ENCODE peak calls at places on chromosomes 1 and 21, in six cellular contexts. C, P, A, F, D and E are unnamed samples.

GRCh38 chr1:100928128-100928527 is 32.2 kb downstream of the SLC30A7 start:
- DNase-seq in C (no peak), P (no peak), A (no peak), F (no peak), D (no peak), E (no peak)

GRCh38 chr1:7063981-7064380 is 278.7 kb downstream of the CAMTA1 start:
- DNase-seq in C (no peak), P (no peak), A (no peak), F (no peak), D (no peak), E (no peak)

GRCh38 chr1:43530483-43531452 is at the start of gene PTPRF:
- DNase-seq in C (peak), P (peak), A (peak), F (peak), D (peak), E (peak)

GRCh38 chr1:200783926-200784325 is 45.2 kb downstream of the CAMSAP2 start:
- DNase-seq in C (no peak), P (no peak), A (no peak), F (no peak), D (no peak), E (no peak)

GRCh38 chr1:17829579-17829978 is 74.4 kb downstream of the ACTL8 start:
- DNase-seq in C (no peak), P (no peak), A (no peak), F (no peak), D (no peak), E (no peak)

GRCh38 chr1:172041689-172042088 is 200.4 kb downstream of the DNM3 start:
- DNase-seq in C (peak), P (peak), A (no peak), F (no peak), D (no peak), E (no peak)

GRCh38 chr21:43271452-43272020 is 102.7 kb downstream of the CRYAA start:
- DNase-seq in C (no peak), P (no peak), A (no peak), F (no peak), D (peak), E (no peak)

GRCh38 chr1:209335090-209335692 is 248.3 kb upstream of the CAMK1G start:
- DNase-seq in C (peak), P (peak), A (peak), F (peak), D (no peak), E (peak)

GRCh38 chr21:27212444-27212843 is 245.6 kb upstream of the ADAMTS5 start:
- DNase-seq in C (no peak), P (no peak), A (no peak), F (no peak), D (no peak), E (no peak)

GRCh38 chr1:38014171-38014570 is 1.6 kb downstream of the UTP11 start:
- DNase-seq in C (peak), P (no peak), A (no peak), F (no peak), D (no peak), E (no peak)

GRCh38 chr1:52635321-52636089 is 2.5 kb downstream of the SHISAL2A start:
- DNase-seq in C (no peak), P (no peak), A (no peak), F (no peak), D (no peak), E (no peak)

GRCh38 chr1:151838491-151839412 is 868 bp downstream of the C2CD4D start:
- DNase-seq in C (no peak), P (no peak), A (no peak), F (peak), D (no peak), E (peak)

GRCh38 chr1:168227620-168228019 is 1.8 kb downstream of the SFT2D2 start:
- DNase-seq in C (peak), P (no peak), A (no peak), F (peak), D (no peak), E (peak)

GRCh38 chr1:32937061-32937460 is 27.5 kb downstream of the RNF19B start:
- DNase-seq in C (no peak), P (no peak), A (no peak), F (no peak), D (no peak), E (no peak)

GRCh38 chr1:14467112-14467511 is 131.4 kb upstream of the KAZN start:
- DNase-seq in C (no peak), P (no peak), A (no peak), F (no peak), D (no peak), E (no peak)

GRCh38 chr1:212110617-212111016 is 75.1 kb downstream of the DTL start:
- DNase-seq in C (peak), P (peak), A (no peak), F (no peak), D (no peak), E (no peak)

GRCh38 chr1:160256396-160257046 is 5.8 kb downstream of the DCAF8 start:
- DNase-seq in C (peak), P (peak), A (no peak), F (no peak), D (no peak), E (no peak)

GRCh38 chr1:223752721-223753515 is 40.6 kb downstream of the CAPN2 start:
- DNase-seq in C (no peak), P (no peak), A (no peak), F (no peak), D (no peak), E (no peak)

GRCh38 chr1:205930698-205931330 is 12.4 kb downstream of the SLC26A9 start:
- DNase-seq in C (peak), P (no peak), A (no peak), F (no peak), D (no peak), E (no peak)

GRCh38 chr1:109640285-109640865 is 15.5 kb upstream of the GSTM4 start:
- DNase-seq in C (peak), P (peak), A (peak), F (peak), D (peak), E (peak)

GRCh38 chr1:61119085-61119484 is 36.7 kb downstream of the NFIA start:
- DNase-seq in C (no peak), P (no peak), A (no peak), F (no peak), D (no peak), E (no peak)

GRCh38 chr1:54984126-54984842 is 3.9 kb downstream of the TMEM61 start:
- DNase-seq in C (no peak), P (no peak), A (no peak), F (no peak), D (no peak), E (no peak)

DNA sequence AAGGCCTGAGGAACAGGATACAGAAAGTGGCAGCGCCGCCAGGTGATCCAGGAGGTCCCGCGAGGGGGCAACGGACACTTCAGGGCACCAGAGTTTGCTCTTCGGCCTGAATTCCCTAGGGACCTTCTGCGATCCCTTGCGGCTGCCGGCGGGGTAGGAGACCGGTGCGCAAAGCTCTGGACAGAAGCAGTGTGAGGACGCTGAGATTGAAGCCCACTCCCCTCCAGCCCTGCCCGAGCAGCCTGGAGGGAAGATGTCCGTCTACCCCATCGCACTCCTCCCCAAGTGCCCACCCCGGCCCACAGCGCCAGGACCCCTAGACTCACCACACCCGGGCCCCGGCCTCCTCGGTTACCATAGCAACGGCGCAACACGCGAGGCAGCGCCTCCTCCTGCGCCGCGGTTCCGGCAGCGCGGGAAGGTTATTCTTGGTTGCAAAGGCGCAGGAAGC is at the start of gene ANKRD45:
- DNase-seq in C (peak), P (peak), A (peak), F (peak), D (peak), E (peak)
- TF ChIP-seq CTCF in C (peak), P (no peak), A (no peak), F (no peak), D (no peak), E (no peak)

DNA sequence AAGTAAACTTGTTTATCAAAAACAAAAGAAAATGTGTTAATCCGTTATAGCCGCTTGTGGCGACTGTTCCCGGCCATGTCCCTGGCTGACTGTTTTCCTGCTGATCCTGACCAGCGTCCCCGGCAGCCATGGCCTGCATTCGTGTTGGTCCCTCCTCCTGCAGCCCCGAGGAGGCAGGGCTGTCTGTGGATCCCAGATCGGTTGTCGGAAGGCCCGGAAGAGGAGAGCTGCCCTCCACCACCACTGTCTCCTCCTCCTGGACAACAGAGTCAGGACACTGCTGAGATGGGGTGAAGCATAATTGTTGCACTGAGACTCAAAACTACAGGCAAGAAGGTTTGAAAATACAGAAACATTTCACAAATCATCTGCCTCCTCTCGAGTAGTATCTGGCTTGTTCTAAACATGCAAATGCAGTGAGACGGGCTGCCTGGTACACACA is 3.6 kb upstream of the MXRA8 start:
- DNase-seq in C (peak), P (peak), A (no peak), F (no peak), D (peak), E (no peak)
- TF ChIP-seq CTCF in C (peak), P (peak), A (no peak), F (no peak), D (no peak), E (no peak)

DNA sequence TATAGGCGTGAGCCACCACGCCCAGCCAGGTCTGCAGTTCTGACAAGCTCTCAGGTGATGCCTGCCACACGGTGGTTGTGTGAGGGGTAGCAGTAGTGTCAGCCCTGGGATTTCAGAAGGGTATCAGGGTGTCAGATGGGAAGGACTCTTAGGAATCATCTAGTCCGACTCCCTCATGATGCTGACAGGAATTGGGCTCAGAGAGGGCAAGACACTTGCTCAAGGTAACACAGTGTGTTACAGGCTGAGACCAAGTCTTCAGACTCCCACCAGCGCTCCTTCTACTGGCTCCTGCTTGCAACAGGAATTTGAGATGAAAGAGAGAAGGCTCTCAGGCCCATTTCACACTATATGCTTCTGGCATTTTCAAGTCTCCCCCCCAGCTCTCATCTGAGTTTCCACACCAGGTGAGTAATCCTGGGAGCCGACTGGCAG is 6.9 kb downstream of the HTR1D start:
- DNase-seq in C (no peak), P (no peak), A (no peak), F (no peak), D (no peak), E (no peak)
- TF ChIP-seq CTCF in C (no peak), P (no peak), A (peak), F (peak), D (no peak), E (no peak)

GRCh38 chr1:96872757-96873156 is 151.2 kb downstream of the PTBP2 start:
- DNase-seq in C (no peak), P (no peak), A (no peak), F (no peak), D (no peak), E (no peak)
- TF ChIP-seq CTCF in C (no peak), P (no peak), A (no peak), F (no peak), D (no peak), E (no peak)

GRCh38 chr21:31530918-31531705 is 128.4 kb upstream of the SOD1 start:
- DNase-seq in C (no peak), P (no peak), A (no peak), F (no peak), D (no peak), E (no peak)
- TF ChIP-seq CTCF in C (no peak), P (no peak), A (no peak), F (no peak), D (no peak), E (no peak)

DNA sequence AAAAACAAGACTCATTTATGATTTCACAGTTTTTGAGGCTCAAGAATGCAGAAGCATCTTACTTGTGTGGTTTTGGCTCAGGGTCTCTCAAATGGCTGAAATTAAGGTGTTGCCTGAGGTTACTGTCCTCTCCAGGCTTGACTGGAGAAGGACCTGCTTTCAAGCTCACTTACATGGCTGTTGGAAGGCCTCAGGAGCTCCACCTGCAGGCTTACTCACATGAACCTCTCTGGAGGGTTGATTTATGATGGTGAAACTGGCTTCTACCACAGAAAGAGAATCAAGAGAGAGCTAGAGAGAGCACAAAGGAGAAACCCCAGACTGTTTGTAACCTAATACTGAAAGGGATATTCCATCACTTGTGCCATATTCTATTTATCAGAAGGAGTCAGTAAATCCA is 6.2 kb upstream of the KCNK2 start:
- DNase-seq in C (peak), P (peak), A (no peak), F (peak), D (no peak), E (peak)
- TF ChIP-seq CTCF in C (peak), P (peak), A (no peak), F (peak), D (no peak), E (peak)

DNA sequence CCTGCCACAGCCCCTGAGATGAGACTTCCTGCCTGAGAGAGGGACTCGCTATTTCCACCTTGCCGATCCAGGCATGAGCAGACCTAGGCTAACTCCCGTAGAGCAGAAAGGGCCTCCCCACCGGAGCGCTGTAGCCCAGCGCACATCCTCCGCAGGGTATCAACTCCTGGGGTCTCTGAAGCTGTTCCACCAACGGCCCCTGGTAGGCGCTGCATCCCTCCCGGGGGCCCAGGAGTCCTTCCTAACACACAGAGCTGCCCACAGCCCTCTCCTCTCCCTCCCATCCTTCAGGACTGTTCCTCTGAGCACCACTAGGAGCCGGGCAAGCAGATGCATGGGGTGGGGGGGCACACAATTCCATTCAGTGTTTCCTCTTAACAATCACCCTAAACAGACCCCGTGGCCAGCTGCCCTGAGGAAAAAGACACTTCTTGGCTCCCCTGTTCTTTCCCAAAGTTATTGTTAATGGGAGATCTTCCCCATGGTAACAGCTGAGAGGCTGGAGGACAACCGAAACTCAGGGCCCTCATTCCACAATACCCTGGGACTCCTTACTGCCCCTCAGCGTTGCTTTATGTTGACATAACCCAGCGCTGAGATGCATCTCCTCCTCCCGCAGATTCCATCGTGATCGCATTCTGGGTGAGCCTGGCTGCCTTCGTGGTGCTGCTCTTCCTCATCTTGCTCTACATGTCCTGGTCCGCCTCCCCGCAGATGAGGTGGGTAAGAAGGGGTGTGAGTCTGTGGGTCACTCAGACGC is 7.5 kb downstream of the MRAP start:
- DNase-seq in C (peak), P (no peak), A (peak), F (no peak), D (no peak), E (no peak)
- TF ChIP-seq CTCF in C (peak), P (no peak), A (peak), F (no peak), D (no peak), E (no peak)